ENCODE peak calls at places on chromosomes 1 and 21, in nine cellular contexts. M is right cardiac atrium; O is hippocampal formation; J is tibial nerve; Z is adipocyte; Q is GM19239; G is stimulated activated CD4-positive, alpha-beta T cell treated with anti-CD3 and anti-CD28 coated beads, Interleukin-1b, Interleukin-23, amount 100 ng/mL, for 24 hours; E is activated B cell treated with CpG ODN at 0.5 μM for 24 hours; X is Calu3. C is an unnamed sample.

GRCh38 chr1:41371630-41372599 is 10.7 kb downstream of the FOXO6 start:
- DNase-seq in E (no peak), O (peak; percentile 56), Z (peak; percentile 39), Q (no peak), M (no peak), G (no peak), J (peak; percentile 18), X (peak; percentile 23), C (no peak)

GRCh38 chr1:12539705-12540579 is 78.1 kb downstream of the DHRS3 start:
- DNase-seq in M (peak; percentile 92), E (no peak), G (no peak), Q (no peak), Z (no peak), O (no peak), X (peak; percentile 78), J (peak; percentile 74), C (peak; percentile 70)

GRCh38 chr21:45449658-45450502 is 44.9 kb downstream of the COL18A1 start:
- DNase-seq in Z (no peak), O (no peak), J (no peak), G (no peak), Q (no peak), M (peak; percentile 14), X (no peak), E (no peak), C (no peak)

GRCh38 chr1:21927531-21928237 is 9.4 kb downstream of the HSPG2 start:
- DNase-seq in Z (no peak), Q (no peak), M (peak; percentile 87), O (no peak), X (peak; percentile 41), E (no peak), G (no peak), J (peak; percentile 67), C (peak; percentile 76)

GRCh38 chr1:51948491-51948915 is 42.0 kb downstream of the RAB3B start:
- DNase-seq in Q (no peak), O (no peak), M (no peak), J (no peak), X (no peak), Z (no peak), E (no peak), G (no peak), C (no peak)

GRCh38 chr1:15271196-15271595 is 24.2 kb downstream of the FHAD1 start:
- DNase-seq in E (no peak), Z (no peak), G (no peak), O (no peak), X (no peak), J (no peak), M (no peak), Q (no peak), C (no peak)

GRCh38 chr1:27592600-27593340 is 11.2 kb downstream of the AHDC1 start:
- DNase-seq in E (no peak), M (no peak), G (no peak), J (no peak), X (no peak), Z (no peak), Q (no peak), O (no peak), C (no peak)

GRCh38 chr21:22743085-22743484 is 1744.9 kb downstream of the NCAM2 start:
- DNase-seq in X (no peak), E (no peak), M (no peak), G (no peak), O (no peak), J (no peak), Z (no peak), Q (no peak), C (no peak)

GRCh38 chr1:47690341-47691244 is 252.7 kb downstream of the FOXD2 start:
- DNase-seq in E (no peak), J (no peak), M (no peak), G (no peak), O (no peak), Z (no peak), X (no peak), Q (no peak), C (no peak)

GRCh38 chr1:27201295-27201694 is 33.1 kb upstream of the WDTC1 start:
- DNase-seq in M (no peak), J (no peak), O (no peak), Q (no peak), X (no peak), Z (no peak), G (no peak), E (no peak), C (no peak)

GRCh38 chr21:28742527-28742926 is 250.2 kb downstream of the LTN1 start:
- DNase-seq in M (no peak), O (no peak), X (no peak), Z (peak; percentile 71), J (no peak), Q (no peak), E (no peak), G (no peak), C (no peak)

GRCh38 chr1:2494323-2494693 is 18.2 kb downstream of the PLCH2 start:
- DNase-seq in Z (peak; percentile 3), M (no peak), J (peak; percentile 29), X (no peak), E (no peak), Q (no peak), O (no peak), G (no peak), C (no peak)

GRCh38 chr1:40477680-40478057 is 579 bp downstream of the ZFP69 start:
- DNase-seq in E (no peak), X (peak; percentile 36), Z (peak; percentile 47), J (peak; percentile 4), Q (no peak), M (no peak), O (no peak), G (no peak), C (no peak)

GRCh38 chr21:23725576-23725975 is 1881.7 kb downstream of the MRPL39 start:
- DNase-seq in J (no peak), M (no peak), Z (no peak), O (no peak), X (no peak), E (no peak), Q (no peak), G (no peak), C (no peak)

GRCh38 chr1:247303211-247303610 is 28.5 kb downstream of the ZNF496 start:
- DNase-seq in X (no peak), G (no peak), M (no peak), E (no peak), O (no peak), Q (no peak), J (no peak), Z (no peak), C (no peak)

GRCh38 chr1:196002906-196003305 is 605.3 kb downstream of the KCNT2 start:
- DNase-seq in X (peak; percentile 35), J (no peak), Z (no peak), M (no peak), E (no peak), O (no peak), Q (no peak), G (no peak), C (no peak)

GRCh38 chr1:192303029-192303428 is 13.8 kb upstream of the RGS21 start:
- DNase-seq in G (no peak), J (no peak), Z (peak; percentile 29), M (no peak), Q (no peak), O (no peak), E (no peak), X (no peak), C (no peak)

GRCh38 chr1:112975336-112975735 is 19.3 kb upstream of the SLC16A1 start:
- DNase-seq in Z (no peak), X (no peak), Q (no peak), J (no peak), O (no peak), E (no peak), M (no peak), G (no peak), C (no peak)

GRCh38 chr1:157399343-157399983 is 152.9 kb downstream of the FCRL5 start:
- DNase-seq in E (no peak), M (no peak), G (no peak), J (no peak), X (no peak), Q (no peak), O (no peak), Z (peak; percentile 7), C (no peak)

GRCh38 chr1:153774780-153775431 is at the start of gene SLC27A3:
- DNase-seq in E (no peak), M (peak; percentile 91), O (peak; percentile 58), Z (peak; percentile 71), X (peak; percentile 42), Q (no peak), G (no peak), J (peak; percentile 79), C (peak; percentile 66)

GRCh38 chr21:42755031-42755665 is 101.7 kb downstream of the PDE9A start:
- DNase-seq in M (no peak), Z (no peak), Q (no peak), O (no peak), G (no peak), J (no peak), X (no peak), E (no peak), C (no peak)

GRCh38 chr1:89953929-89954328 is 41.0 kb upstream of the ZNF326 start:
- DNase-seq in M (no peak), Z (no peak), Q (no peak), J (no peak), G (no peak), X (no peak), E (no peak), O (no peak), C (no peak)

GRCh38 chr21:22235866-22236590 is 1237.8 kb downstream of the NCAM2 start:
- DNase-seq in G (no peak), J (no peak), O (no peak), Z (no peak), M (no peak), Q (no peak), E (no peak), X (no peak), C (no peak)

GRCh38 chr1:26857473-26857872 is 5.5 kb upstream of the SFN start:
- DNase-seq in J (no peak), M (no peak), Q (no peak), G (no peak), Z (no peak), E (no peak), O (no peak), X (no peak), C (no peak)

C was measured in mucosa of gallbladder.